ENCODE peak calls at places on chromosomes 2 and 18, in seven cellular contexts. T, O, C, S, X, Y and L are unnamed samples.

GRCh38 chr2:20917724-20918572 is 95.0 kb upstream of the LDAH start:
- DNase-seq in O (peak), X (no peak), Y (peak), T (no peak), C (no peak), S (no peak), L (no peak)

GRCh38 chr2:170157025-170157684 is 20.8 kb upstream of the MYO3B start:
- DNase-seq in O (no peak), S (no peak), Y (peak), C (no peak), T (no peak), X (no peak), L (no peak)

GRCh38 chr2:240328526-240328925 is 106.9 kb upstream of the GPC1 start:
- DNase-seq in T (no peak), Y (no peak), C (no peak), S (no peak), O (no peak), X (no peak), L (no peak)

GRCh38 chr2:46248171-46248570 is 49.0 kb upstream of the EPAS1 start:
- DNase-seq in O (no peak), T (no peak), X (no peak), S (no peak), C (no peak), Y (no peak), L (no peak)

GRCh38 chr2:142872900-142873724 is 4.4 kb upstream of the KYNU start:
- DNase-seq in C (no peak), Y (peak), T (no peak), S (no peak), X (no peak), O (peak), L (no peak)

GRCh38 chr2:209331291-209331844 is 92.5 kb upstream of the MAP2 start:
- DNase-seq in Y (peak), T (no peak), O (peak), S (no peak), C (no peak), X (no peak), L (no peak)

GRCh38 chr2:71479261-71479660 is 25.9 kb downstream of the DYSF start:
- DNase-seq in S (no peak), O (no peak), Y (no peak), C (no peak), T (no peak), X (no peak), L (no peak)

GRCh38 chr2:65129276-65129612 is 662 bp downstream of the RAB1A start:
- DNase-seq in S (peak), C (no peak), Y (no peak), O (no peak), X (no peak), T (no peak), L (no peak)

GRCh38 chr18:75141166-75141565 is 67.8 kb downstream of the PTGR3 start:
- DNase-seq in C (no peak), X (no peak), Y (no peak), T (no peak), S (no peak), O (no peak), L (no peak)

GRCh38 chr2:64277101-64277849 is 133.1 kb upstream of the PELI1 start:
- DNase-seq in O (no peak), X (no peak), Y (no peak), T (no peak), S (no peak), C (no peak), L (no peak)

GRCh38 chr2:127859712-127860085 is 1.7 kb upstream of the POLR2D start:
- DNase-seq in Y (no peak), T (peak), X (peak), S (peak), C (peak), O (no peak), L (peak)

GRCh38 chr2:212114489-212114888 is 424.1 kb downstream of the ERBB4 start:
- DNase-seq in S (no peak), T (no peak), X (no peak), O (no peak), Y (no peak), C (no peak), L (no peak)

GRCh38 chr2:36507408-36507812 is 90.6 kb downstream of the FEZ2 start:
- DNase-seq in X (peak), S (no peak), Y (peak), T (no peak), C (peak), O (peak), L (no peak)

GRCh38 chr2:121297217-121297830 is 12.3 kb upstream of the TFCP2L1 start:
- DNase-seq in S (no peak), O (peak), C (no peak), T (no peak), Y (peak), X (peak), L (no peak)

GRCh38 chr2:12424820-12425219 is 291.9 kb upstream of the TRIB2 start:
- DNase-seq in S (no peak), O (peak), X (peak), Y (peak), C (no peak), T (no peak), L (no peak)

GRCh38 chr2:103887625-103888024 is 966.3 kb upstream of the POU3F3 start:
- DNase-seq in C (no peak), X (no peak), Y (no peak), T (no peak), O (no peak), S (no peak), L (no peak)

GRCh38 chr2:124325667-124326425 is 300.8 kb downstream of the CNTNAP5 start:
- DNase-seq in X (no peak), T (no peak), Y (no peak), O (no peak), C (no peak), S (no peak), L (no peak)

GRCh38 chr2:58073008-58073407 is 26.4 kb downstream of the VRK2 start:
- DNase-seq in X (no peak), O (no peak), C (no peak), Y (no peak), T (no peak), S (no peak), L (no peak)

GRCh38 chr2:211598238-211598637 is 940.4 kb downstream of the ERBB4 start:
- DNase-seq in S (no peak), O (no peak), Y (no peak), X (no peak), T (no peak), C (no peak), L (no peak)

GRCh38 chr2:217853301-217853881 is 149.4 kb downstream of the TNS1 start:
- DNase-seq in C (no peak), O (peak), T (no peak), S (no peak), X (no peak), Y (peak), L (no peak)

GRCh38 chr2:42926438-42927333 is 134.3 kb upstream of the HAAO start:
- DNase-seq in T (no peak), Y (no peak), C (no peak), O (no peak), S (no peak), X (peak), L (no peak)

GRCh38 chr2:199457147-199458016 is at the start of gene SATB2:
- DNase-seq in T (no peak), O (peak), C (peak), Y (peak), X (no peak), S (peak), L (no peak)

GRCh38 chr2:7707723-7708122 is 790.5 kb downstream of the RNF144A start:
- DNase-seq in X (no peak), S (no peak), O (peak), C (no peak), T (no peak), Y (peak), L (no peak)

GRCh38 chr2:105294844-105295481 is 34.6 kb downstream of the TGFBRAP1 start:
- DNase-seq in X (peak), C (peak), S (peak), Y (peak), O (peak), T (no peak), L (no peak)

GRCh38 chr2:224776795-224777562 is 60.8 kb upstream of the CCDC195 start:
- DNase-seq in Y (no peak), O (no peak), C (no peak), X (no peak), S (no peak), T (no peak), L (no peak)

GRCh38 chr18:51666717-51667320 is 469.3 kb upstream of the MEX3C start:
- DNase-seq in O (peak), Y (no peak), S (no peak), T (no peak), C (no peak), X (peak), L (no peak)

GRCh38 chr2:46144133-46144800 is 152.9 kb upstream of the EPAS1 start:
- DNase-seq in X (no peak), C (no peak), Y (no peak), S (peak), T (no peak), O (no peak), L (no peak)

DNA sequence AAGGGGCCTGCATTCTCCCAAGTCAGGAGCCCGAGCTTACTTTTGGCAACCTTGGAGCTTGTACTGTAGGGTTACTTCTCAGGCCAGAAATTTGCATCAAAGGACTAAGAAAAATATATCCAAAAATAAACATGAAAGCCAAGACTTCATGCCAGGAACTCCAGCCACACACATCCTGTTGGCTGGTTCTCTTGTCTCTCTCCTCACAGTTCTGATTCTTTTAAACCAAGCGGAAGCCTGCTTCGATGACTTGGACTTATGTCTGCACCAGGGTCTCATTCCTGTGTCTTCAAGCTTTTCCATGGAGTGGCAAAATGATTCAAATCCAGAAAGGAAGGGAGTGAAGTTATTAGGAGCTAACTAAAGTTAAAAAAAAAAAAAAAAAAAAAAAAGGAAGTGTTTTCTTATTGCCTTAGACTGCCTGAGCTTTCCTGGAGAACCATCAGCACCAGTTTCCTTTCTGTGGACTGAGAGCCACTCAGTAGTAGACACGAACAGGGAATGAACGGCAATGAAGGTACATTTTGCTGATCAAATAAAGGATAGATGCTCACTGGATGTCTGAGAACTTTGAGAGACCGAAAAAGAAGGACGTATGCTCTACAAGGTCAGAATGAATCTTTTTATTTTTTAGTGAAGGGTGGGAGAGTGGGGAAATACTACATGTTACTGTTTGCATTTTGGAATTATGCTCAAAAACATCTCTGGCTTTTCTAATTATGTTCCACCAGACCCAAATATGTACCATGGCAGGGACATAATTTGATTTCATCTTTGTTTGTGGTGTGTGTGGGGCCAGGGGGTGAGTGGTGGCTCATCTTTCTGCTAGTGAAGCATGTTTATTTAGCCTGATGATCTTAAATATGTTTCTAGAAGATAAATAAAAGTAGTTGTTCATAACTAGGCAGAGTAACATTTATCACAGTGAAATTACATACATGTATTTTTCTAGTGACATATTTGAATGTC is 86.0 kb downstream of the RAPGEF4 start:
- DNase-seq in O (peak), S (no peak), C (no peak), X (no peak), T (no peak), Y (no peak), L (no peak)
- TF ChIP-seq CTCF in O (no peak), S (no peak), C (no peak), X (no peak), T (no peak), Y (no peak), L (no peak)

GRCh38 chr2:119659601-119660342 is 19.2 kb upstream of the TMEM177 start:
- DNase-seq in O (peak), X (peak), T (no peak), C (no peak), S (no peak), Y (no peak), L (no peak)
- TF ChIP-seq CTCF in O (peak), X (peak), T (peak), C (peak), S (peak), Y (peak), L (peak)

DNA sequence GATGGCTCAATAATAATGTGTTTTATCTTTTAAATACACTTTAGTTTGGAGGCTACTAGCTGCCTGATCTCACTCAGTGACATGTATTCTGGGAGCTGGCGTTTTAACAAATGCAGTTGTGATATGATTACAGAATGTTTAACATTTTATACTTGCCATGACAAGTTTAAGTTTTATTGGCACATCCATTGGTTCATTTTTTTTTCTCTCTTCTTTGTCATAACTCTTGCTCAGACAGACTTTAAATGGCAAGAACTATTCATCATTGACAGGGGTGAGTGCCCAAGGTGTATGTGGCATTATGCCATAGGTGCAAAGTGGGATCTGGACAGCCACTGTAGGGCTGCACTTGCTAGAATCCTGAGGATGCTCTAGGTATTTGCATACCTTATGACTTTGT is 72.1 kb upstream of the MYL1 start:
- DNase-seq in S (no peak), O (no peak), X (no peak), C (no peak), Y (no peak), T (no peak), L (no peak)
- TF ChIP-seq CTCF in S (no peak), O (no peak), X (no peak), C (no peak), Y (no peak), T (no peak), L (no peak)

DNA sequence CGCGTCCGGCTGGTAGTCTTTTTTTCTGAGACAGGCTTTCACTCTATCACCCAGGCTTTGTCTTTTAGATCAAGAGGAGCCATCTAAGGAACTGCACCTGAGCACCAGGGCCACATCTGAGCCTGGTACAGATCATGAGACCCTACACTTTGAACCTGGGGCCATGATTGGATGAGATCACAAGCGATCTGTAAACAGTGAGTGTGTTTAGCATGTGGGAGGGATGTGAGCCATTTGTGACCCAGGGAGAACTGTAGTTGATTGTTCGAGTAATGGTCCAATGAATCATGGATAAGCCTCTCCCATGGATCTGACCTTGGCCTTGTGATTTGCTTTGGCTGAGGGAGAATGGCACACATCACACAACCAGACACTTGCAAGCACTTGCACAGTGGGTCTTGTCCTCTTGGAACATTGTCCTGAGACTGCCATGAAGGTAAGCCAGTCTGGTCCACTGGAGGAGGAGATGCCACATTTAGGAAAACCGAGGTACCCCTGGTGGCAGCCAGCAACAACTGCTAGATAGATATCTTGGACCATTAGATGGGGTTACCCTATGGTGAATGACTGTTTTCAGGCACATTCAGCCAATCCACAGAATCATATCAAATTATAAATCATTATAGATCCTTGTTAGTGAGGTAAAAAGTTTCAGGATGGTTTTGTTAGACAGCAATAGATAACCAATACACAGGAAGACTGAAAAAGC is 19.5 kb upstream of the DTNB start:
- DNase-seq in S (no peak), Y (peak), X (no peak), C (no peak), T (no peak), O (no peak), L (no peak)
- TF ChIP-seq CTCF in S (no peak), Y (no peak), X (no peak), C (no peak), T (no peak), O (no peak), L (no peak)

GRCh38 chr2:39119732-39120520 is 925 bp downstream of the SOS1 start:
- DNase-seq in Y (peak), O (peak), C (peak), T (peak), S (peak), X (peak), L (peak)
- TF ChIP-seq CTCF in Y (no peak), O (peak), C (no peak), T (peak), S (no peak), X (peak), L (no peak)

GRCh38 chr2:75558786-75559428 is 1.8 kb downstream of the EVA1A start:
- DNase-seq in S (no peak), C (no peak), X (no peak), O (no peak), Y (peak), T (no peak), L (no peak)

GRCh38 chr2:75559633-75560021 is 1.1 kb downstream of the EVA1A start:
- DNase-seq in X (no peak), Y (no peak), O (no peak), S (no peak), T (no peak), C (no peak), L (no peak)

GRCh38 chr2:75561566-75562512 is 1.1 kb upstream of the EVA1A start:
- DNase-seq in O (no peak), T (no peak), S (no peak), C (no peak), X (no peak), Y (peak), L (no peak)

GRCh38 chr2:75560768-75561565 is at the start of gene EVA1A:
- DNase-seq in T (peak), X (no peak), O (peak), C (peak), Y (peak), S (no peak), L (no peak)

DNA sequence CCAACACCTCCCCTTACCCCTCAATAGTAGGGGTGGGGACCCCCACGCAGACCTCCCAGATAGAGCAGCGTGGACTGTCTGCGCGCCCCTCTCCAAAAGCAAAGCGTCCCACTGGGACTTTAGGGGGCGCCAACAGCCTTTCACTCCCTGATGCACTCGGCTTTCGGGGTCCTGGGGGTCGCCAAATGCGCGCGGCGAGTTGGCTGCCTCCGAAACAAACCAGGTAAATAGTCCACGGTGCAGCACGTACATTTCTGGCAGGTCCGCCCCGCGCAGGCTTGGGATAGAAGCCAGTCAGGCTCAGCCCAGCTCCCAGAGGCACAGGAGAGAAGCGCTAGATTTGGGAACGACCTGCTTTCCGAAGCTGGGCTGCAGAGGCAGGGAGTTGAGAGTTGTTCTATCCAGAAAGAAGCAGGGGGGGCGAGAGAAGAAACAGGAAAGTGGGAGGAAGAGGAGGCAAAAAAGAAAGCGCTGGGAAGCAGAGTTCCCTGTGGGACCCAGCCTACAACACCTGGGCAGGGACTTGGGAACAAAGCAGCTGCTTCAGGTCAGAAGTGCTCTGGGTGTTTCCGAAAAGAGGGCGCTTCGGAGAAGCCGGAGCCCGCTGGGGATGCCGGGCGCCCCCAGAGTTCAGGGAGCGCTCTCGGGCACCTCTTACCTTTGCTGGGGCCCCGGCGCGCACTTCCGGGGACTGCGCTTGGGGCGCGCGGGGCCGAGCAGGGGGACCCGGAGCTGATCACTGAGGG is 544 bp downstream of the EVA1A start:
- DNase-seq in S (no peak), C (peak), Y (peak), O (peak), X (no peak), T (no peak), L (no peak)
- TF ChIP-seq CTCF in S (no peak), C (peak), Y (peak), O (peak), X (no peak), T (no peak), L (no peak)

DNA sequence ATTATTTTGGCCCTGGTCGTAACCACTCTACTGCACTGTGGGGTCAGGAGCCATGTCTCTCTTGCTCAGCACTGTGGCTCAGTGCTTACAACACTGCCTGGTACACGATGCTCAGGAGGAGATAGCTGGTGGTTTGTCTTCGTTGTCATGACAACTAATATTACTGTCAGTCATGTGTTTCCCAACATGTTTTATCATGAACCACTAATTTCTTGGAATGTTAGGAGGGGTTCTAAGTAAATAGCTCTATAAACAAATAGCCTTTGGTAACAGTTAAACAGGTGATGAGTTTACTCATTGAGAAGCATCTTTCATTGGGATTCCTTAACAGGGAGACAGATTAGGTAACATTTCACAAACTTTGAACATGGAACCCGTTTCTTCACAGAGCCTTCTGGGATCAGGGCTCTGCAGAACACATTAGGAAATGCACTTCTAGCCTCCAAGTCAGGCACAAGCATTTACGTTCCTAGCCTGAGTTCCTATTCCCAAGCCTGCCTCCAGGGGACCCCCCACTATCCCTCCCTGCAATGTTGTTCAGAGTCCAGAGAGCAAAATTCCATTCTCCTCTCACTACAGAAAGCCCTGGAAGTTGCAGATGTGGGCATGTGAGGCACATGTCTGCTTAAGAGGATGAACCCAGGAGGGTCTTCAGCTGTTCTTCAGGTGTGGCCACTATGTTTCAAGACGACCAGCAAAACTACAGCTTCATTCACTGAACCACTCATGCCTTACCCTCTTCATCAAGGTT is 6.4 kb upstream of the RBM44 start:
- DNase-seq in X (no peak), C (no peak), O (peak), S (no peak), Y (peak), T (no peak), L (no peak)
- TF ChIP-seq CTCF in X (no peak), C (peak), O (peak), S (no peak), Y (peak), T (no peak), L (no peak)